ENCODE peak calls at places on chromosomes 6 and 20, in nine cellular contexts. R is cardiac muscle cell; W is A549; U is CD4-positive, CD25-positive, alpha-beta regulatory T cell; T is GM23248; L is stomach; X is transverse colon; V is coronary artery; B is adrenal gland. Y is an unnamed sample.

GRCh38 chr6:108254436-108255410 is 6.1 kb downstream of the SNX3 start:
- DNase-seq in R (no peak), W (no peak), U (no peak), T (no peak), L (no peak), X (no peak), V (no peak), B (no peak), Y (no peak)

GRCh38 chr6:84228198-84228543 is 728 bp upstream of the CEP162 start:
- DNase-seq in R (no peak), W (no peak), U (no peak), T (no peak), L (no peak), X (no peak), V (no peak), B (no peak), Y (no peak)

GRCh38 chr6:160992323-160993314 is 1.1 kb downstream of the MAP3K4 start:
- DNase-seq in R (peak), W (peak), U (no peak), T (peak), L (peak), X (peak), V (no peak), B (peak), Y (no peak)

GRCh38 chr6:134041093-134041492 is 11.3 kb downstream of the SLC2A12 start:
- DNase-seq in R (no peak), W (peak), U (no peak), T (peak), L (no peak), X (no peak), V (no peak), B (no peak), Y (no peak)

GRCh38 chr6:16572317-16572716 is 188.9 kb downstream of the ATXN1 start:
- DNase-seq in R (no peak), W (no peak), U (no peak), T (no peak), L (no peak), X (no peak), V (no peak), B (no peak), Y (no peak)

GRCh38 chr6:33513213-33513612 is 58.8 kb downstream of the ZBTB9 start:
- DNase-seq in R (no peak), W (no peak), U (no peak), T (no peak), L (no peak), X (no peak), V (no peak), B (no peak), Y (no peak)

GRCh38 chr6:43954311-43955131 is 172.7 kb downstream of the MRPL14 start:
- DNase-seq in R (no peak), W (no peak), U (no peak), T (no peak), L (no peak), X (no peak), V (peak), B (peak), Y (no peak)

GRCh38 chr6:131451330-131452195 is 121.5 kb upstream of the ARG1 start:
- DNase-seq in R (peak), W (no peak), U (no peak), T (peak), L (no peak), X (no peak), V (no peak), B (no peak), Y (no peak)

GRCh38 chr6:143504369-143504768 is 7.2 kb downstream of the FUCA2 start:
- DNase-seq in R (no peak), W (no peak), U (no peak), T (no peak), L (no peak), X (no peak), V (no peak), B (no peak), Y (no peak)

GRCh38 chr6:34897708-34898107 is 8.7 kb downstream of the ANKS1A start:
- DNase-seq in R (no peak), W (no peak), U (no peak), T (no peak), L (no peak), X (no peak), V (no peak), B (no peak), Y (no peak)

DNA sequence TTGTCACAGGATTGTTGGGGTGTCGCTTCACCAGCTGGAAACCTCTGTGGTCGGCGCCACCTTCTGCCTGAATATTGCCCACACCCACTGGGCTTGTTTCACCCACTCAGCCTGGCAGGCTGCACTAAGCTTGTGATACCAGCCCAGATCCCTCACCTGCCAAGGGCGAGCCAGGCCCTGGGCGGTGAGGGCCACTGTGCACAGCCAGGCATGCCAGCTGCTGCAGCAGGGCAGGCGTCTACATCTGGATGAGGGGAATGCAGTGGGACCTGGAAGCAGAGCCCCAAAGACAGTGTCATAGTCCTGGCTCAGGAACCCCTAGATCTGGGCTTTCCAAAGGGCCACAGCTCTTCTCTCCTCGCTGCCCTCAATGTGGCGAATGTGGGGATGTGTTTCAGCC is 1307.5 kb downstream of the GRIK2 start:
- DNase-seq in R (no peak), W (no peak), U (no peak), T (no peak), L (no peak), X (no peak), V (no peak), B (no peak), Y (no peak)
- H3K27ac ChIP-seq in R (no peak), W (no peak), U (no peak), T (no peak), L (no peak), X (no peak), V (no peak), B (no peak), Y (no peak)

DNA sequence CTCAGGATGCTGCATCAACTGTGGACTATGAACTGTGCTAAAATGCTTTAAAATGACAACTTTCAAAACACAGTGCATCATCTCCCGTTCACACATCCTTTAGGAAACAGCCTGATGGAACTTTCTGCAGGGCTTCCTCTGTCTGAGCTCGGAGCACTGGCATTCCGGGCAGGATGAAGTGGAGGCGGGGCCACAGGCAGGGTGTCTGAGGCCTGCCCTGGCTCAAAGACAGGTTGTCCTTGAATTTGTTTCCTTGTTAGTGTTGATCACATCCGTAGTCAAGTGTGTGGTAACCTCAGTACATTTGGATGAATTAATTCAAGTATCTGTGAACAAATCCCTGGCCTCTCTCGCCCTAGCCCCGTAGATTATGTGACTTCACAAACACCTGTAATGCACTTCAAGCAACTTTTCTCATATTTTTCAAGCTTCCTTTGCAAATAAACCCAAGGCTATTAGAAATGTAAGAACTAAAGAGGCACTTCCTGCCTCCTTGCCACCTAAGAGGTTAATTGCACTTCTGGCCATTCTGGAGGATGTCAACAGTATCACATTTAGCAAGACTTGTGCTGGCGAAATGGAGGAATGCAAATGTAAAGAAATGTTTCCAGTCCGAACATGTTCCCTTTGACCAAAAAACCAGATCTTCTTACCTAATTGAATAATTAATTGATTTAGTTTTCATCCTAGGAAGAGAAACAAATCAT is 3.1 kb downstream of the CD93 start:
- DNase-seq in R (peak), W (no peak), U (no peak), T (no peak), L (no peak), X (no peak), V (peak), B (peak), Y (no peak)
- H3K27ac ChIP-seq in R (no peak), W (no peak), U (no peak), T (no peak), L (no peak), X (peak), V (peak), B (no peak), Y (no peak)

DNA sequence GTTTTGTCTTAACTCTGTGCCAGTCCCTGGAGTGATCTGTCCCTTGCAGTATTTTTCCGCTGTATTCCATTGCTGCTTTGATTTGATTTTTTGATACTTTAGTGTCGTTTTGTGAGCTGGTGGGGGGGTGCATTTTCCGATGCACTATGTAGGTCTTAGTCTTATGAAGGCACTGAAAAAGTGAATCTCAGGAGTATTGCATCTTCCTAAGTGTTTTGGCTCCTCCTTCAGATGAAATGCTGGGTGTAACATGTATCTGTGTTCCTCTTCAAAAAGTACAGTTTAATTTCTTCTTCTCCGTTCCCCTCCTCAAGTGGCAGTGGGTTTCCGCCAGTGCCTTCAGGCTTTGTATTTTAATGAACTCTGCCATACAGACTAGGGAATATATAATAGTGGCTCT is 580.7 kb upstream of the GJE1 start:
- DNase-seq in R (no peak), W (peak), U (no peak), T (no peak), L (no peak), X (no peak), V (no peak), B (no peak), Y (no peak)
- H3K27ac ChIP-seq in R (no peak), W (peak), U (no peak), T (no peak), L (no peak), X (no peak), V (no peak), B (no peak), Y (no peak)

GRCh38 chr20:41393705-41394066 is 27.1 kb upstream of the EMILIN3 start:
- DNase-seq in R (no peak), W (no peak), U (no peak), T (no peak), L (no peak), X (no peak), V (no peak), B (no peak), Y (no peak)

GRCh38 chr20:41395669-41396664 is 29.3 kb upstream of the EMILIN3 start:
- DNase-seq in R (no peak), W (no peak), U (no peak), T (peak), L (no peak), X (no peak), V (no peak), B (no peak), Y (no peak)

GRCh38 chr20:41392871-41393704 is 26.5 kb upstream of the EMILIN3 start:
- DNase-seq in R (no peak), W (no peak), U (no peak), T (peak), L (peak), X (no peak), V (no peak), B (peak), Y (no peak)

GRCh38 chr20:41394081-41394480 is 27.5 kb upstream of the EMILIN3 start:
- DNase-seq in R (no peak), W (no peak), U (no peak), T (no peak), L (no peak), X (no peak), V (no peak), B (no peak), Y (no peak)

DNA sequence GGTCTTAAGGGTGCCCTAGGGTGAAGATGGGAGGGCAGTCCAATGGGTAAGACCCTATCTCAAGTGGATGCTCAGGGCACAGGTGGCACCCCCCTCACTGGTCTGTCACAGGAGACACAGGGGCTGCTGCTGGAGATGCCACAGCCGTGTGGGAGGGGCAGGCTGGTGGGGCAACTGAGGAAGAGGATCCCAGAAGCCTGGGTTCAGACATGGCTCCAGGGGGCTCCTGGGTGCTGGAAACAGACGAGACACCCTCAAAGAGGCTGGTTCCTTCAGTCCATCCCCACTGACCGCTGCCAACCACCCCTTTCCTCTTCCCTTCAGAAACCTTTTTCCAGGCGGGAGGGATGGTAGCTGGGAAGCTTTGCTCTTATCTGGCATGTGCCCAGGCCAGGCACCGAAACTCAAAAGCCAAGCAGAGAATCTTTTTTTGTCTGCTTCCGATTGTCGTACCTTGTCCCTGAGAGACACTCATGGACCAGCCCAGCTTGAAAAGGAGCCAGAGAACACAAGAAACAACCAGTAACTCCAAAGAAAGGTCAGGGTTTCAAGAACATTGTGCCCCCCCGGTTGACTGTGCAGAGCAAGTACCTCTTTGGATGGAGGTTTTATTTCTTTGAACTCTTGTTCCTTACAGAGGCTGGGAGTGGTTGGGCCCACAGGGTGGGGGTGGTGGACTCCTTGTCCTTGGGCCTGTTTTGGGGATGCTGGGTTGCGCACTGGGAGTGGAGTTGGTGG is 28.5 kb upstream of the EMILIN3 start:
- DNase-seq in R (no peak), W (no peak), U (no peak), T (no peak), L (no peak), X (no peak), V (no peak), B (no peak), Y (no peak)
- H3K27ac ChIP-seq in R (no peak), W (no peak), U (no peak), T (no peak), L (no peak), X (no peak), V (no peak), B (no peak), Y (no peak)

DNA sequence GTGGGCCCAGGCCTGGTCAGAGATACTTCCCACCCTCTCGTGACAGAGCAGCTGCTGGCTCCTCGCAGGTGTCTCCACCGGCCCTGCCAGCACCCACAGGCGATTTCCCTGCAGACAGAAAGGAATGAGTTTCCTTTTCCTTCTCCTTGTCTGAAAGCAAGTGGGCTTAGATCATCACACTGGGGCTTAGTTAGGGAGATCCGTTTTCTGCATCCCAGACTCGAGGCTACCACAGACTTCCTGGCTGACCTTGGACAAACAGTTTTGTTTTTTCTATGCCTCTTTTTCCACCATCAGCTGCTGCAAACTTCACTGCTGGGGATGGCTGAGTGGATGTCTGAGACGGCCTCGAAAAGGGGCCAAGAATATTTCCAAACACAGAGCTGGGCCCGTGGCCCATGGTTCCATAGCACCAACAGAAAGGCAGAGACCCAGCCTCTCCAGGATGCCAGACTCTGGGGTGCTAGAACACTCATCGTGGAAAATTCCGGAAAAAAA is 86.5 kb downstream of the BANF2 start:
- DNase-seq in R (no peak), W (no peak), U (no peak), T (peak), L (no peak), X (no peak), V (no peak), B (no peak), Y (peak)
- H3K27ac ChIP-seq in R (no peak), W (no peak), U (no peak), T (no peak), L (no peak), X (peak), V (peak), B (no peak), Y (peak)

DNA sequence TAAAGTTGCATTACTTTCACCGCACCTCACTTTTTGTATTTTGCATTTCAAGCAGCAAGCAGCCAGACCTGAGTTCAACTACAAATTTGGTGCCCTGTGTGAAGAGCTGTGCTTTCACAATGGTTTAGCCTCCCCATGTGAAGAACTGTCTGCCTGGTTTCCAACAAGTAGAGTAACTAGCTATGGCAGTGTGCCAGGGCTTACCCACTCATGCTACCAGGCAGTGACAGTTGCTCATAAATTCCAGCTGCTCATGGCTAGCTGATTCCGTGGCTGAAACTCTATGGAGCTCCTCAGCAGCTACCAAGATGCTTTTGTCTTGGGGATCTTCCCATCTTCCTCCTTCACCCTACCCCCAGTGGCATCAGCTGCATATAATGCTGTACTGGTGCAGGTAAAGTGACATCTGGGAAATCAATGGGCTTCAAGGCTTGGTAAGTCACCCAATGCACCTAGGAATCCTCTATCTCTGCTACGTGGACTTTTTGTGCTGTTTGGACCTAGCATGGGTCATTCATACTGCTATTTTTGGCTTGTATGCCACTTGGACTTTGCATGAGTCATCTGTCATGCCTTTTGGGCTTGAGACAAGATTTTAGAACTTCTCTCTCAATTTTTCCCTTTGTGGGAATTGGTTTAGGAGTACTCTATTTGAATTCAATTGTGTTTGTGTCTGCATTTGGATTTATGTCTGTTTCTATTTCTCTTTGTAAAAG is 176.5 kb upstream of the GJE1 start:
- DNase-seq in R (no peak), W (no peak), U (no peak), T (peak), L (no peak), X (no peak), V (no peak), B (no peak), Y (no peak)
- H3K27ac ChIP-seq in R (no peak), W (no peak), U (no peak), T (no peak), L (no peak), X (no peak), V (no peak), B (no peak), Y (no peak)

GRCh38 chr6:130019796-130020105 is 1.4 kb downstream of the L3MBTL3 start:
- DNase-seq in R (no peak), W (no peak), U (no peak), T (no peak), L (no peak), X (no peak), V (no peak), B (no peak), Y (no peak)

GRCh38 chr6:130018830-130019795 is 732 bp downstream of the L3MBTL3 start:
- DNase-seq in R (peak), W (peak), U (peak), T (peak), L (peak), X (peak), V (peak), B (peak), Y (no peak)

GRCh38 chr6:130020106-130020851 is 1.9 kb downstream of the L3MBTL3 start:
- DNase-seq in R (peak), W (peak), U (peak), T (peak), L (peak), X (peak), V (peak), B (peak), Y (no peak)

GRCh38 chr6:130018292-130018829 is at the start of gene L3MBTL3:
- DNase-seq in R (peak), W (peak), U (peak), T (peak), L (peak), X (peak), V (peak), B (peak), Y (peak)

DNA sequence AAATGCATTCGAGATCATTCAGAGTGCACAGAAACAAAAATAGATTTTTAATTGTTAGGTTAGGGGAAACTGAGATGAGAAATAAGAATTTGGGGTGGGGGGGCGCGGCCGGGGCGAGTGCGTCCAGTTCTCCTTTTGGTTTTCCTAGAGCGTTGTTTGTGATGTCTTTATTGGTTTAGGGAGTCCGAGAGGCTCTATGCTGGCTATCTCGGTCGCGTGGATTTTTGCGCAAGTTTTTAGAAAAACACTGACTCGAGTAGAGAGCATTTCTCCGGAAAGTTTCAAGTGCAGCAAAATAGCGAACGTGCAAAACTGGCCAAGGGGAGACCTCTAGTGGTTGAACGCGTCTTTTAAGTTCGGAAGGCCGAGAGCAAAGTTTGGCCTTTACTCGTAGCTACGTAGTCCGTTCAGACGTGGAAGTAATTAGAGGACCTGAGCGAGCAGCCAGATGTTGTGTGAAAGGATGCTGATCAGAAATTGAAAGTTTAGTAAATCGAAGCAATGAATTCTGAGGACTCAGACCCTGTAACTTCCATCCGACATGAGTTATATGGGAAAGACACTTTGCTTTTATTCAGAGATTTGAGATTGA is 2.6 kb downstream of the L3MBTL3 start:
- DNase-seq in R (peak), W (peak), U (peak), T (peak), L (peak), X (peak), V (peak), B (peak), Y (peak)
- H3K27ac ChIP-seq in R (no peak), W (peak), U (peak), T (peak), L (peak), X (peak), V (peak), B (peak), Y (peak)